ENCODE peak calls at places on chromosomes 2 and 18, in seven cellular contexts. W, R, M, I, S, D and U are unnamed samples.

GRCh38 chr18:58966704-58967103 is 102.0 kb downstream of the ZNF532 start:
- DNase-seq in W (no peak), R (no peak), M (no peak), I (no peak), S (no peak), D (no peak), U (no peak)

GRCh38 chr2:98014379-98014778 is 18.6 kb upstream of the TMEM131 start:
- DNase-seq in W (no peak), R (no peak), M (no peak), I (no peak), S (no peak), D (no peak), U (no peak)

GRCh38 chr2:239322414-239323086 is 78.3 kb downstream of the HDAC4 start:
- DNase-seq in W (no peak), R (no peak), M (no peak), I (peak; percentile 58), S (no peak), D (peak; percentile 59), U (peak; percentile 68)

GRCh38 chr2:69464575-69464974 is 27.3 kb upstream of the NFU1 start:
- DNase-seq in W (peak; percentile 32), R (no peak), M (no peak), I (no peak), S (no peak), D (no peak), U (peak; percentile 80)

GRCh38 chr2:179936654-179937053 is 70.4 kb downstream of the CWC22 start:
- DNase-seq in W (peak; percentile 10), R (peak; percentile 23), M (peak; percentile 56), I (no peak), S (peak; percentile 9), D (no peak), U (peak; percentile 62)

GRCh38 chr2:183409662-183410061 is 285.4 kb downstream of the NUP35 start:
- DNase-seq in W (no peak), R (no peak), M (peak; percentile 55), I (no peak), S (no peak), D (no peak), U (no peak)

GRCh38 chr2:26578581-26578980 is 62.6 kb downstream of the CIB4 start:
- DNase-seq in W (no peak), R (peak; percentile 7), M (no peak), I (no peak), S (no peak), D (no peak), U (no peak)

GRCh38 chr18:77108001-77108692 is 24.4 kb downstream of the MBP start:
- DNase-seq in W (peak; percentile 63), R (peak; percentile 66), M (no peak), I (peak; percentile 96), S (no peak), D (peak; percentile 49), U (peak; percentile 90)

GRCh38 chr2:217664761-217665160 is 338.0 kb downstream of the TNS1 start:
- DNase-seq in W (no peak), R (no peak), M (no peak), I (no peak), S (no peak), D (no peak), U (no peak)

GRCh38 chr2:85165291-85165690 is 32.1 kb downstream of the TCF7L1 start:
- DNase-seq in W (no peak), R (no peak), M (no peak), I (no peak), S (no peak), D (no peak), U (no peak)

GRCh38 chr18:7082666-7083065 is 34.9 kb downstream of the LAMA1 start:
- DNase-seq in W (no peak), R (no peak), M (no peak), I (no peak), S (no peak), D (no peak), U (no peak)

GRCh38 chr2:100408941-100409340 is 8.5 kb downstream of the CHST10 start:
- DNase-seq in W (no peak), R (no peak), M (no peak), I (no peak), S (no peak), D (no peak), U (no peak)

GRCh38 chr2:106193491-106193976 is 567 bp downstream of the UXS1 start:
- DNase-seq in W (peak; percentile 27), R (peak; percentile 53), M (no peak), I (no peak), S (peak; percentile 26), D (no peak), U (peak; percentile 72)

GRCh38 chr2:109479804-109480203 is 134.0 kb downstream of the SEPTIN10 start:
- DNase-seq in W (no peak), R (no peak), M (no peak), I (no peak), S (no peak), D (no peak), U (no peak)

DNA sequence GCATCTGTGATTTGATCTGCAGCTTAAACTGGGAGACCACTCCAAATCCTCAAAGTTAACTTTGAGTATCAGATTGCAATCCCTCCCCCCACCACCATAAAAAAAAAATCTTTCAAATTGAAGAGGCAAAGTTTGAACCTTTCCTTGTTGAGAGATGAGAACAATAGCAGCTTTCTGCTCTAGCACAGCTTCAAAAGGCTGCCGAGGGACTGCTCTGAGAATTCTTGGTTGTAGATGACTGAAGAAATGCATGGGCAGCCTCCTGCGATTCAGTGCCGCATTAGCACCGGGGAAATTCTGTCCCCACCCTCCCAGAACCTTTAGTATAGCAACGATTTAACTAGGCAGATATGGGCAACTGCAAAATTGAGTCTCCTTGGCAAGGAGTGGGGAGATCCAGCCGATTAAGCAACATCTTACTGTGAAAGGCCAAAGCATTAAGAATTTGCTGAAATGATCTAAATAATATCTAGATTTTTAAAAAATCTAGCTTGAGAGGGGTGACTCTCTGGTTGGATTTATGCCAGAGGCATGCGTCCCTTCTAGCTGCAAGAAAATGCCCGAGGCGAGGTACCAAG is 3.9 kb upstream of the SP5 start:
- DNase-seq in W (no peak), R (no peak), M (no peak), I (no peak), S (no peak), D (no peak), U (no peak)
- H3K4me3 ChIP-seq in W (no peak overlapping the region), R (no peak overlapping the region), M (peak overlapping the region; percentile 33), I (no peak overlapping the region), S (no peak overlapping the region), D (no peak overlapping the region), U (peak overlapping the region; percentile 31)

GRCh38 chr2:176763111-176763510 is 449.5 kb upstream of the HNRNPA3 start:
- DNase-seq in W (no peak), R (no peak), M (no peak), I (no peak), S (no peak), D (no peak), U (no peak)
- H3K4me1 ChIP-seq in W (peaks cover 7% of the 10 kb centered on the region), R (no peaks in the 10 kb centered on the region), M (peaks cover 3% of the 10 kb centered on the region), I (no peaks in the 10 kb centered on the region), S (no peaks in the 10 kb centered on the region), D (no peaks in the 10 kb centered on the region), U (peaks cover 10% of the 10 kb centered on the region)

GRCh38 chr2:73895473-73895872 is 2.7 kb downstream of the ACTG2 start:
- DNase-seq in W (no peak), R (no peak), M (no peak), I (no peak), S (no peak), D (no peak), U (no peak)

GRCh38 chr2:73896362-73897239 is 3.8 kb downstream of the ACTG2 start:
- DNase-seq in W (peak; percentile 23), R (no peak), M (no peak), I (peak; percentile 97), S (peak; percentile 26), D (peak; percentile 54), U (no peak)

GRCh38 chr2:73894877-73895276 is 2.1 kb downstream of the ACTG2 start:
- DNase-seq in W (no peak), R (no peak), M (no peak), I (no peak), S (no peak), D (no peak), U (no peak)

GRCh38 chr2:73897934-73898333 is 5.1 kb downstream of the ACTG2 start:
- DNase-seq in W (no peak), R (no peak), M (no peak), I (no peak), S (no peak), D (no peak), U (no peak)

GRCh38 chr2:73897240-73897583 is 4.4 kb downstream of the ACTG2 start:
- DNase-seq in W (no peak), R (no peak), M (no peak), I (no peak), S (no peak), D (no peak), U (no peak)
- H3K4me3 ChIP-seq in W (no peak overlapping the region), R (no peak overlapping the region), M (no peak overlapping the region), I (no peak overlapping the region), S (no peak overlapping the region), D (no peak overlapping the region), U (no peak overlapping the region)

DNA sequence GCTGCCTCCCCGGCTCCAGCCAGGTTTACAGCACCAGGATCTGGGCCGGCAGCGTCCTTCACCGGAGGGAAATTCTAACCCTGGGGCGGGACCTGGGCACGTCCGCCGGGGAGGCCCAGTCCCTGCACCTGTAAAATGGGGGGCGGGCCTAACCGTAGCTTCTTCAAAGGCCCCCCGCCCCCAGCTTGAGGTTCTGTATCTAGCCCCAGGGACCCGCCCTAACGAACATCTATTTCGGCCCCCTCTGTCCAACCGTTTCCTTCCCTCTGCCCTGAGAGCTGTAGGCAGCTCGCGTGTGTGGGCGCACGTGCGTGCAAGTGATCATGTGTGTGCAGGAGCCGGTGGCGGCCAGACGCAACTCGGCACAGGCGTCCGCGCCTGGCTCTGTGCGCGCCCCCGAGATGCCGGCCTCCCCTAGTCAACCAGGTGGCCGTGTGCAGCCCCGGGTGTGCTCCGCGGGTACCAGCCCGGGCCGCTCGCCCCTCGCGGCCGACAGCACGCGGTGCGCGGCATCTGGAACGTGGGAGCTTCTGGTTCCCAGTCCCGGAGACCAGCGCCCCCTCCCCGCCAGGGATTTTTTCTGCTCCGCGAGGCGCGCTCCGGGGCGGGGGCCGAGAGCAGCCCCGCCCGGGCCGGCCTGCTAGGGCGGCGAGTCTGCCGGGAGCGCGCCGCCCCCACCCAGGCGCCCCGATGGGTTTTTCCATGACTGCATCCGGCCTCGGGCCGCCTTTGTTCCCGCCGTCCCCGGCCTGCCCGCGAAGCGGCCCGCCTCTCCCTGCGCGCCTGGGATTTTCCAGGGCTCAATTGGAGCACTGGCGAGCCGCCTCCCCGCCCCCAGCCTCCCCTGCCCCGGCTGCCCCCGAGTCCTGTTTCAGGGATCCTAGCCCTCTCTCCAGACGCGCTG is 21.2 kb downstream of the TEX44 start:
- DNase-seq in W (peak; percentile 86), R (peak; percentile 80), M (peak; percentile 90), I (peak; percentile 86), S (peak; percentile 50), D (peak; percentile 71), U (peak; percentile 84)
- H3K4me1 ChIP-seq in W (peaks cover 45% of the 10 kb centered on the region), R (peaks cover 42% of the 10 kb centered on the region), M (peaks cover 23% of the 10 kb centered on the region), I (peaks cover 30% of the 10 kb centered on the region), S (peaks cover 28% of the 10 kb centered on the region), D (peaks cover 16% of the 10 kb centered on the region), U (peaks cover 20% of the 10 kb centered on the region)

GRCh38 chr2:11019614-11020013 is 107.9 kb downstream of the KCNF1 start:
- DNase-seq in W (no peak), R (no peak), M (no peak), I (no peak), S (no peak), D (no peak), U (no peak)
- H3K4me3 ChIP-seq in W (no peak overlapping the region), R (no peak overlapping the region), M (no peak overlapping the region), I (no peak overlapping the region), S (no peak overlapping the region), D (no peak overlapping the region), U (no peak overlapping the region)

DNA sequence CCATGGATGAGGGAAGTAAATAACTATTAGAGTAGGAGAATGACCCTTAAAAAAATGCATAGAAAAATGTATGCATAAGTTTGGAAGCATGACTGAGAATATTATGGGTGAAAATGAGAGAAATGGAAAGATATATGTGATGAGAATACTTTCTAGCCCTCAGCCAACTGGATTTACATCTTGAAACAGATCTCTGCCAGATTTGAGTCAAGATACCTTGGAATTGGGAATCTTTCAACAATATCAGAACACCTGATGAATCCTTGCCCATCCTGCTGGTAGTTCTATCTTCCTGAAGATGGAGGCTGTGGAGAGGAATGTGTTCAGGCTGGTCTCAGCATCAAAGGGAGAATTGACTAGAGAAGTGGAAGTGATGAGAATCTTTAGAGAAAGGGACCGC is 5.8 kb downstream of the TET3 start:
- DNase-seq in W (no peak), R (no peak), M (no peak), I (no peak), S (no peak), D (no peak), U (no peak)
- H3K4me1 ChIP-seq in W (peaks cover 31% of the 10 kb centered on the region), R (peaks cover 54% of the 10 kb centered on the region), M (peaks cover 18% of the 10 kb centered on the region), I (peaks cover 8% of the 10 kb centered on the region), S (peaks cover 60% of the 10 kb centered on the region), D (peaks cover 72% of the 10 kb centered on the region), U (peaks cover 26% of the 10 kb centered on the region)